ENCODE peak calls at places on chromosomes 1 and 21, in ten cellular contexts. One of them, this sample, is unnamed. For H3K36me3, the result is how much of the 10 kb centered on the place peaks cover.

GRCh38 chr1:159896086-159896930 is 3.7 kb downstream of the CFAP45 start:
- DNase-seq in effector memory CD4-positive, alpha-beta T cell: no peak
- DNase-seq in left lung: no peak
- DNase-seq in lung: no peak
- DNase-seq in colonic mucosa: no peak
- DNase-seq in tibial artery: no peak
- DNase-seq in brain microvascular endothelial cell: no peak
- DNase-seq in CD8-positive, alpha-beta memory T cell: no peak
- DNase-seq in suprapubic skin: no peak
- DNase-seq in BE2C: no peak
- DNase-seq in this sample: no peak

GRCh38 chr1:234409328-234409727 is 36.1 kb downstream of the COA6 start:
- DNase-seq in left lung: no peak
- DNase-seq in brain microvascular endothelial cell: no peak
- DNase-seq in colonic mucosa: no peak
- DNase-seq in BE2C: no peak
- DNase-seq in CD8-positive, alpha-beta memory T cell: no peak
- DNase-seq in suprapubic skin: no peak
- DNase-seq in lung: no peak
- DNase-seq in effector memory CD4-positive, alpha-beta T cell: no peak
- DNase-seq in tibial artery: no peak
- DNase-seq in this sample: peak

GRCh38 chr1:227898502-227899140 is 49.1 kb downstream of the WNT9A start:
- DNase-seq in lung: no peak
- DNase-seq in brain microvascular endothelial cell: no peak
- DNase-seq in CD8-positive, alpha-beta memory T cell: no peak
- DNase-seq in effector memory CD4-positive, alpha-beta T cell: no peak
- DNase-seq in suprapubic skin: peak
- DNase-seq in tibial artery: peak
- DNase-seq in BE2C: peak
- DNase-seq in left lung: peak
- DNase-seq in colonic mucosa: no peak
- DNase-seq in this sample: no peak

GRCh38 chr1:221335161-221336101 is 406.5 kb downstream of the DUSP10 start:
- DNase-seq in suprapubic skin: peak
- DNase-seq in brain microvascular endothelial cell: peak
- DNase-seq in CD8-positive, alpha-beta memory T cell: no peak
- DNase-seq in effector memory CD4-positive, alpha-beta T cell: no peak
- DNase-seq in left lung: no peak
- DNase-seq in tibial artery: peak
- DNase-seq in lung: no peak
- DNase-seq in colonic mucosa: no peak
- DNase-seq in BE2C: peak
- DNase-seq in this sample: no peak

GRCh38 chr21:41503331-41503730 is 4.6 kb downstream of the TMPRSS2 start:
- DNase-seq in CD8-positive, alpha-beta memory T cell: no peak
- DNase-seq in brain microvascular endothelial cell: no peak
- DNase-seq in tibial artery: no peak
- DNase-seq in colonic mucosa: no peak
- DNase-seq in suprapubic skin: no peak
- DNase-seq in effector memory CD4-positive, alpha-beta T cell: no peak
- DNase-seq in BE2C: no peak
- DNase-seq in left lung: no peak
- DNase-seq in lung: no peak
- DNase-seq in this sample: no peak

GRCh38 chr21:40623550-40623949 is 223.4 kb downstream of the DSCAM start:
- DNase-seq in tibial artery: no peak
- DNase-seq in left lung: no peak
- DNase-seq in lung: no peak
- DNase-seq in BE2C: no peak
- DNase-seq in colonic mucosa: no peak
- DNase-seq in suprapubic skin: no peak
- DNase-seq in effector memory CD4-positive, alpha-beta T cell: no peak
- DNase-seq in CD8-positive, alpha-beta memory T cell: no peak
- DNase-seq in brain microvascular endothelial cell: no peak
- DNase-seq in this sample: no peak

GRCh38 chr1:158055854-158056253 is 62.4 kb downstream of the KIRREL1 start:
- DNase-seq in brain microvascular endothelial cell: no peak
- DNase-seq in colonic mucosa: no peak
- DNase-seq in suprapubic skin: no peak
- DNase-seq in BE2C: no peak
- DNase-seq in CD8-positive, alpha-beta memory T cell: no peak
- DNase-seq in effector memory CD4-positive, alpha-beta T cell: no peak
- DNase-seq in lung: no peak
- DNase-seq in left lung: no peak
- DNase-seq in tibial artery: no peak
- DNase-seq in this sample: no peak

GRCh38 chr1:117585086-117585485 is 20.8 kb upstream of the TENT5C start:
- DNase-seq in brain microvascular endothelial cell: no peak
- DNase-seq in BE2C: no peak
- DNase-seq in tibial artery: peak
- DNase-seq in effector memory CD4-positive, alpha-beta T cell: no peak
- DNase-seq in suprapubic skin: peak
- DNase-seq in left lung: no peak
- DNase-seq in colonic mucosa: no peak
- DNase-seq in CD8-positive, alpha-beta memory T cell: no peak
- DNase-seq in lung: no peak
- DNase-seq in this sample: no peak

GRCh38 chr1:161082996-161083742 is 6.2 kb downstream of the NECTIN4 start:
- DNase-seq in lung: peak
- DNase-seq in brain microvascular endothelial cell: peak
- DNase-seq in left lung: peak
- DNase-seq in CD8-positive, alpha-beta memory T cell: no peak
- DNase-seq in BE2C: peak
- DNase-seq in suprapubic skin: peak
- DNase-seq in colonic mucosa: peak
- DNase-seq in effector memory CD4-positive, alpha-beta T cell: no peak
- DNase-seq in tibial artery: peak
- DNase-seq in this sample: no peak

GRCh38 chr1:119373465-119373864 is 4.9 kb downstream of the HAO2 start:
- DNase-seq in left lung: no peak
- DNase-seq in effector memory CD4-positive, alpha-beta T cell: no peak
- DNase-seq in BE2C: no peak
- DNase-seq in tibial artery: no peak
- DNase-seq in brain microvascular endothelial cell: peak
- DNase-seq in colonic mucosa: no peak
- DNase-seq in CD8-positive, alpha-beta memory T cell: no peak
- DNase-seq in suprapubic skin: no peak
- DNase-seq in lung: no peak
- DNase-seq in this sample: no peak

GRCh38 chr1:8407652-8408051 is 89.7 kb downstream of the SLC45A1 start:
- DNase-seq in colonic mucosa: no peak
- DNase-seq in effector memory CD4-positive, alpha-beta T cell: no peak
- DNase-seq in tibial artery: no peak
- DNase-seq in brain microvascular endothelial cell: no peak
- DNase-seq in suprapubic skin: no peak
- DNase-seq in BE2C: no peak
- DNase-seq in left lung: no peak
- DNase-seq in CD8-positive, alpha-beta memory T cell: no peak
- DNase-seq in lung: no peak
- DNase-seq in this sample: no peak

GRCh38 chr1:8409107-8409506 is 91.2 kb downstream of the SLC45A1 start:
- DNase-seq in tibial artery: no peak
- DNase-seq in CD8-positive, alpha-beta memory T cell: no peak
- DNase-seq in BE2C: no peak
- DNase-seq in brain microvascular endothelial cell: peak
- DNase-seq in lung: no peak
- DNase-seq in effector memory CD4-positive, alpha-beta T cell: no peak
- DNase-seq in left lung: no peak
- DNase-seq in suprapubic skin: no peak
- DNase-seq in colonic mucosa: no peak
- DNase-seq in this sample: no peak

GRCh38 chr1:8409666-8410065 is 91.8 kb downstream of the SLC45A1 start:
- DNase-seq in suprapubic skin: no peak
- DNase-seq in tibial artery: no peak
- DNase-seq in lung: no peak
- DNase-seq in effector memory CD4-positive, alpha-beta T cell: no peak
- DNase-seq in colonic mucosa: no peak
- DNase-seq in CD8-positive, alpha-beta memory T cell: no peak
- DNase-seq in BE2C: no peak
- DNase-seq in left lung: no peak
- DNase-seq in brain microvascular endothelial cell: no peak
- DNase-seq in this sample: no peak

GRCh38 chr1:8406946-8407345 is 89.0 kb downstream of the SLC45A1 start:
- DNase-seq in suprapubic skin: no peak
- DNase-seq in CD8-positive, alpha-beta memory T cell: no peak
- DNase-seq in colonic mucosa: no peak
- DNase-seq in BE2C: no peak
- DNase-seq in tibial artery: no peak
- DNase-seq in left lung: no peak
- DNase-seq in effector memory CD4-positive, alpha-beta T cell: no peak
- DNase-seq in brain microvascular endothelial cell: no peak
- DNase-seq in lung: no peak
- DNase-seq in this sample: no peak

DNA sequence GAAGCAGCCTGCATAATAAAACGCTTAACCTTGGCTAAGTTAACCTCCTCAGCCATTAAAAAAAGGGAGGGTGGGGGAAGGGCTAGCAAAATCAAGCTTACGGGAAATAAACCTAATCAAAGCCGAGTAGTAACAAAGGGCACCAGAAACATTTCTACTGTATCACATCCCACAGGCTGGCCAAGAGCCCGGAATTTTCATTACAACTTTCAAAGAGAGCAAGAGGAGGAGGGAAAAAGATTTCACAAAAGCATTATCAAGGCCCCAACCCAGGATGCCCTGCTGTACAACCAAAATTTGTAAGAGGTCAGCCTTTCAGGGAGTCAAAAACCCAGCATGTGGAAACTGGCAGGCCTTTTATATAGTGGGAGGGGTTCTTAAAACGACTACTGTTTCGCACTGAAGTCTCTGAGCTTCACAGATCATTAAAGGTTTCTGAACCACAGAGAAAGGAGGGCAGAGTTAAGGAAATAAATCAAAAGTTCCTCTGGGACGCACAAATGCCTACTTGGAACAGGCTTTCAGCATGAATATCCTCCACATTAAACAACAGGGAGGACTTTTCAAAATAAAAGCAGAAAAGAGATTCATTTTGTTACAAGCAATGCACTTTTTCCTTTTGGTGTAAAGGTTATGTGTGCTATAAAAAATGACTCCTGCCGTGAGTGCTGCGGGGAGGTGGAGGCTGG is 90.4 kb downstream of the SLC45A1 start:
- DNase-seq in colonic mucosa: peak
- DNase-seq in effector memory CD4-positive, alpha-beta T cell: no peak
- DNase-seq in brain microvascular endothelial cell: peak
- DNase-seq in left lung: no peak
- DNase-seq in suprapubic skin: peak
- DNase-seq in tibial artery: peak
- DNase-seq in lung: peak
- DNase-seq in BE2C: no peak
- DNase-seq in CD8-positive, alpha-beta memory T cell: no peak
- DNase-seq in this sample: no peak
- H3K4me3 ChIP-seq in colonic mucosa: no peak
- H3K4me3 ChIP-seq in effector memory CD4-positive, alpha-beta T cell: peak
- H3K4me3 ChIP-seq in brain microvascular endothelial cell: no peak
- H3K4me3 ChIP-seq in left lung: no peak
- H3K4me3 ChIP-seq in suprapubic skin: no peak
- H3K4me3 ChIP-seq in tibial artery: no peak
- H3K4me3 ChIP-seq in lung: no peak
- H3K4me3 ChIP-seq in BE2C: no peak
- H3K4me3 ChIP-seq in CD8-positive, alpha-beta memory T cell: no peak
- H3K4me3 ChIP-seq in this sample: no peak

DNA sequence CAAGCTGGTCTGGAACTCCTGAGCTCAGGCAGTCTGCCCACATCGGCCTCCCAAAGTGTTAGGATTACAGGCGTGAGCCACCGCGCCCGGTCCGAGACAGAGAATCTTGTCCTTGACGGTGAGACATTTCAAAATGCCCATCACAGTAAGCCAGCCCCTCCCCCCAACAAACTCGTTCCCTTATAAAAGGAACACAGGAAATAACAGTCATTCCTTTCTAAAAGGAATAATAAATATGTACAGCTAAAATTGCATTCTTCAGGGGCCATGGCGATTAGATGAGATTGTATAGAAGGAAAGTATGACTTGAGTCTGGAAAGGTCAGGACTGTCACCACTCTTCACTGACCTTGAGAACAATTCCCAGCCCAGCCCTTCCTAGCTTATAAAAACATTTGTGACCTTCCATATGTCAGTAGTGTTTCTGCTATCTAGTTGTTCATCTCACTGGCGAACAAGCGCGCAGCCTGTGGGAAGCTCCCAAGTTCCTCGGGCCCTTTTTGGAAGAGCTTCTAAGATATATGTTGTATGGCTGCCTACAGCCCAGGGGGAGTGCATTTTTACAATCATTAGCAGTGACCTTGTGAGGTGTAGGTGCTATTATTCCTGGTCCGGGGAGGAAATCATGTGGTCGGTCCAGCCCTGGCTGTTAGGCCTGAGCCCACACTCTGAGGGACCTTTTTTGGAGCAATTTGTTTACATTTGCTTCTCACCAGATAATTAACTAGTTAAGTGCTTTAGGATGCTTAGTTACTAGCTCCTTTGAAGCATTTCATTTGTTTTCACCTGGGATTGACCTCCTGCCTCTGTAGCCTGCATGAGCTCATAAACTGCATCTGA is 8.7 kb downstream of the SZRD1 start:
- DNase-seq in effector memory CD4-positive, alpha-beta T cell: no peak
- DNase-seq in CD8-positive, alpha-beta memory T cell: no peak
- DNase-seq in colonic mucosa: no peak
- DNase-seq in BE2C: no peak
- DNase-seq in brain microvascular endothelial cell: peak
- DNase-seq in suprapubic skin: no peak
- DNase-seq in tibial artery: no peak
- DNase-seq in left lung: no peak
- DNase-seq in lung: no peak
- DNase-seq in this sample: no peak
- H3K36me3 ChIP-seq in effector memory CD4-positive, alpha-beta T cell: under half
- H3K36me3 ChIP-seq in CD8-positive, alpha-beta memory T cell: under half
- H3K36me3 ChIP-seq in colonic mucosa: under half
- H3K36me3 ChIP-seq in BE2C: under half
- H3K36me3 ChIP-seq in brain microvascular endothelial cell: under half
- H3K36me3 ChIP-seq in suprapubic skin: under half
- H3K36me3 ChIP-seq in tibial artery: under half
- H3K36me3 ChIP-seq in left lung: under half
- H3K36me3 ChIP-seq in lung: under half
- H3K36me3 ChIP-seq in this sample: under half

GRCh38 chr1:866095-866494 is 57.6 kb upstream of the SAMD11 start:
- DNase-seq in suprapubic skin: no peak
- DNase-seq in brain microvascular endothelial cell: no peak
- DNase-seq in CD8-positive, alpha-beta memory T cell: no peak
- DNase-seq in tibial artery: no peak
- DNase-seq in lung: no peak
- DNase-seq in BE2C: no peak
- DNase-seq in colonic mucosa: no peak
- DNase-seq in effector memory CD4-positive, alpha-beta T cell: no peak
- DNase-seq in left lung: no peak
- DNase-seq in this sample: no peak

GRCh38 chr1:869499-870244 is 54.1 kb upstream of the SAMD11 start:
- DNase-seq in BE2C: peak
- DNase-seq in lung: peak
- DNase-seq in tibial artery: peak
- DNase-seq in suprapubic skin: no peak
- DNase-seq in left lung: peak
- DNase-seq in colonic mucosa: peak
- DNase-seq in CD8-positive, alpha-beta memory T cell: peak
- DNase-seq in effector memory CD4-positive, alpha-beta T cell: peak
- DNase-seq in brain microvascular endothelial cell: no peak
- DNase-seq in this sample: peak
- H3K4me3 ChIP-seq in BE2C: no peak
- H3K4me3 ChIP-seq in lung: no peak
- H3K4me3 ChIP-seq in tibial artery: no peak
- H3K4me3 ChIP-seq in suprapubic skin: peak
- H3K4me3 ChIP-seq in left lung: peak
- H3K4me3 ChIP-seq in colonic mucosa: peak
- H3K4me3 ChIP-seq in CD8-positive, alpha-beta memory T cell: no peak
- H3K4me3 ChIP-seq in effector memory CD4-positive, alpha-beta T cell: no peak
- H3K4me3 ChIP-seq in brain microvascular endothelial cell: no peak
- H3K4me3 ChIP-seq in this sample: no peak

GRCh38 chr1:229685149-229685548 is 59.1 kb downstream of the URB2 start:
- DNase-seq in brain microvascular endothelial cell: no peak
- DNase-seq in suprapubic skin: no peak
- DNase-seq in BE2C: no peak
- DNase-seq in CD8-positive, alpha-beta memory T cell: no peak
- DNase-seq in colonic mucosa: no peak
- DNase-seq in left lung: no peak
- DNase-seq in tibial artery: no peak
- DNase-seq in effector memory CD4-positive, alpha-beta T cell: no peak
- DNase-seq in lung: no peak
- DNase-seq in this sample: no peak
- H3K36me3 ChIP-seq in brain microvascular endothelial cell: under half
- H3K36me3 ChIP-seq in suprapubic skin: under half
- H3K36me3 ChIP-seq in BE2C: under half
- H3K36me3 ChIP-seq in CD8-positive, alpha-beta memory T cell: under half
- H3K36me3 ChIP-seq in colonic mucosa: under half
- H3K36me3 ChIP-seq in left lung: under half
- H3K36me3 ChIP-seq in tibial artery: under half
- H3K36me3 ChIP-seq in effector memory CD4-positive, alpha-beta T cell: under half
- H3K36me3 ChIP-seq in lung: under half
- H3K36me3 ChIP-seq in this sample: under half